ENCODE peak calls at places on chromosomes 6 and 20, in nine cellular contexts. K is left ventricle myocardium inferior, B is fibroblast of lung, G is heart right ventricle, R is BJ, C is endodermal cell, Y is foreskin fibroblast, I is ovary, F is AG09309. W is an unnamed sample.

GRCh38 chr6:140032177-140032576 is 657.7 kb upstream of the CITED2 start:
- DNase-seq in I (no peak), Y (peak; percentile 72), R (no peak), K (no peak), C (no peak), B (no peak), F (no peak), G (no peak), W (no peak)

GRCh38 chr6:90003069-90003800 is 109.0 kb downstream of the GJA10 start:
- DNase-seq in B (peak; percentile 61), K (no peak), I (no peak), Y (no peak), G (no peak), F (no peak), R (no peak), C (no peak), W (no peak)

GRCh38 chr20:58106143-58106750 is 122.2 kb downstream of the ANKRD60 start:
- DNase-seq in K (no peak), R (no peak), F (no peak), G (no peak), Y (peak; percentile 44), B (peak; percentile 25), I (no peak), C (no peak), W (no peak)

GRCh38 chr20:20373046-20373706 is 5.3 kb downstream of the INSM1 start:
- DNase-seq in R (peak; percentile 67), K (no peak), Y (peak; percentile 79), B (peak; percentile 45), F (peak; percentile 66), G (no peak), I (no peak), C (no peak), W (no peak)

GRCh38 chr6:11824986-11825385 is 46.4 kb upstream of the ADTRP start:
- DNase-seq in C (no peak), F (no peak), I (no peak), B (peak; percentile 55), R (no peak), G (no peak), K (no peak), Y (peak; percentile 12), W (no peak)

GRCh38 chr6:117465691-117466090 is 16.8 kb upstream of the DCBLD1 start:
- DNase-seq in C (no peak), K (no peak), B (no peak), G (no peak), I (no peak), F (no peak), R (no peak), Y (no peak), W (no peak)

GRCh38 chr6:129212081-129212480 is 329.1 kb downstream of the LAMA2 start:
- DNase-seq in G (no peak), Y (peak; percentile 16), I (no peak), B (peak; percentile 44), C (no peak), K (no peak), F (peak; percentile 82), R (peak; percentile 91), W (no peak)

GRCh38 chr6:169069361-169069760 is 184.3 kb downstream of the THBS2 start:
- DNase-seq in I (no peak), B (peak; percentile 84), K (no peak), C (no peak), F (no peak), G (no peak), Y (no peak), R (no peak), W (no peak)

GRCh38 chr6:145670306-145670705 is 65.0 kb downstream of the EPM2A start:
- DNase-seq in G (no peak), K (no peak), R (no peak), C (no peak), I (no peak), B (peak; percentile 3), F (no peak), Y (peak; percentile 8), W (no peak)

GRCh38 chr6:157552171-157552747 is 171.3 kb downstream of the ZDHHC14 start:
- DNase-seq in R (no peak), F (no peak), K (no peak), B (no peak), C (peak; percentile 83), G (no peak), I (no peak), Y (no peak), W (no peak)

GRCh38 chr6:37648465-37649330 is 49.0 kb downstream of the MDGA1 start:
- DNase-seq in G (no peak), Y (peak; percentile 27), C (peak; percentile 99), K (no peak), B (no peak), F (no peak), I (no peak), R (no peak), W (no peak)

GRCh38 chr6:81865712-81866111 is 113.2 kb upstream of the TENT5A start:
- DNase-seq in Y (peak; percentile 84), K (no peak), I (no peak), F (peak; percentile 16), G (no peak), C (no peak), R (peak; percentile 29), B (peak; percentile 86), W (no peak)

GRCh38 chr6:169420912-169421543 is 167.4 kb upstream of the THBS2 start:
- DNase-seq in B (no peak), F (no peak), Y (peak; percentile 16), K (no peak), C (peak; percentile 89), I (no peak), R (no peak), G (no peak), W (no peak)

GRCh38 chr6:71091167-71091566 is 134.3 kb upstream of the B3GAT2 start:
- DNase-seq in R (no peak), G (no peak), K (no peak), C (no peak), I (no peak), Y (no peak), F (no peak), B (no peak), W (no peak)

GRCh38 chr20:14832630-14833029 is 495.2 kb upstream of the FLRT3 start:
- DNase-seq in F (no peak), R (no peak), C (no peak), Y (no peak), K (no peak), G (no peak), B (no peak), I (no peak), W (no peak)

GRCh38 chr20:47243003-47243402 is 113.5 kb downstream of the ZMYND8 start:
- DNase-seq in K (no peak), I (no peak), R (no peak), C (no peak), Y (no peak), F (no peak), B (no peak), G (no peak), W (no peak)

GRCh38 chr20:21344961-21345360 is 41.8 kb downstream of the XRN2 start:
- DNase-seq in C (no peak), Y (no peak), K (no peak), R (no peak), G (no peak), I (no peak), B (no peak), F (no peak), W (no peak)

GRCh38 chr6:111580826-111581505 is 24.7 kb downstream of the TRAF3IP2 start:
- DNase-seq in B (no peak), C (no peak), R (no peak), K (no peak), Y (peak; percentile 76), G (no peak), I (no peak), F (no peak), W (no peak)
- TF ChIP-seq CTCF in B (no peak), C (peak; percentile 43), R (no peak), K (no peak), Y (no peak), G (no peak), I (no peak), F (no peak), W (no peak)

GRCh38 chr6:131555992-131556391 is 17.0 kb upstream of the ARG1 start:
- DNase-seq in K (no peak), G (no peak), I (no peak), R (no peak), C (no peak), Y (no peak), B (no peak), F (no peak), W (no peak)
- TF ChIP-seq CTCF in K (no peak), G (no peak), I (no peak), R (no peak), C (no peak), Y (no peak), B (no peak), F (no peak), W (no peak)

GRCh38 chr6:10033223-10033829 is 381.5 kb downstream of the TFAP2A start:
- DNase-seq in B (peak; percentile 46), K (no peak), C (peak; percentile 52), I (no peak), G (no peak), F (no peak), R (no peak), Y (peak; percentile 46), W (no peak)

GRCh38 chr6:10028202-10028601 is 386.7 kb downstream of the TFAP2A start:
- DNase-seq in K (no peak), B (no peak), G (no peak), F (no peak), C (no peak), Y (no peak), I (no peak), R (no peak), W (no peak)

DNA sequence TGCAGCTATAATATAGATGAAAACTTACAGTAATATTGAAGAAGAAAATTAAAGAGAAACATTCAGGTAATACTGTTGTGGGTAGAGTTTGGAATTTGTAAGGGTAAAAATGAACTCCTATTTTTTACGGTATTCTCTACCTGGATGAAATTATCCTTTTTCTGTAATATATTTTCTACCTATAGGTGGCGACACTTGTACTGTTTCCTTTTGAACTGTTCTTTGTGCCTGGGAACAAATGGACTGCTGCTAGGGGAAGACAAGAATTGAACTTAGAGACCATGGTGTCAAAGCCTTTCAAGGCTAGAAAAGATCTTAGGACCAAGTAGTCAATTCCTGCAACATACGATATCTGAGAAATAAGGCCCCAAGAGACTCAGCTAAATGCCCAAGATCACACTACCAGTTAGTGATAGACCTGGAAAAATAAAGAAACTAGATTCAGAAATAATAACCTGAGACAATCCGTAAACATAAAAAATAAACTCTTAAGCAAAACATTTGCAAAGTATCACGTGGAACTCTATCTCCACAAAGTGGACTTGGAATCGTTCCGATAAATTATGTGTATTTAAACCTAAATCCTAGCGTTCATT is 383.8 kb downstream of the TFAP2A start:
- DNase-seq in Y (peak; percentile 17), C (no peak), G (no peak), F (no peak), K (no peak), B (no peak), R (no peak), I (no peak), W (no peak)
- TF ChIP-seq CTCF in Y (peak; percentile 41), C (peak; percentile 85), G (peak; percentile 55), F (peak; percentile 50), K (peak; percentile 35), B (peak; percentile 15), R (peak; percentile 51), I (no peak), W (no peak)

GRCh38 chr6:151440930-151441329 is 11.0 kb downstream of the RMND1 start:
- DNase-seq in R (no peak), B (peak; percentile 34), I (no peak), F (no peak), G (no peak), C (no peak), Y (peak; percentile 48), K (no peak), W (no peak)
- TF ChIP-seq CTCF in R (peak; percentile 47), B (peak; percentile 46), I (peak; percentile 62), F (peak; percentile 52), G (peak; percentile 52), C (peak; percentile 60), Y (peak; percentile 51), K (peak; percentile 53), W (no peak)

W was measured in right atrium auricular region.